ENCODE peak calls at places on chromosomes 1 and 21, in nine cellular contexts. One of them, this sample, is unnamed. For H3K4me1, the result is how much of the 10 kb centered on the place peaks cover.

GRCh38 chr1:39683591-39684312 is 7.5 kb downstream of the HPCAL4 start:
- DNase-seq in IMR-90: no peak
- DNase-seq in cardiac muscle cell: no peak
- DNase-seq in body of pancreas: no peak
- DNase-seq in suprapubic skin: no peak
- DNase-seq in left ventricle myocardium inferior: peak
- DNase-seq in breast epithelium: no peak
- DNase-seq in small intestine: no peak
- DNase-seq in HCT116: no peak
- DNase-seq in this sample: no peak

GRCh38 chr1:236107121-236107907 is 35.0 kb upstream of the GPR137B start:
- DNase-seq in IMR-90: no peak
- DNase-seq in cardiac muscle cell: no peak
- DNase-seq in body of pancreas: no peak
- DNase-seq in suprapubic skin: no peak
- DNase-seq in left ventricle myocardium inferior: no peak
- DNase-seq in breast epithelium: no peak
- DNase-seq in small intestine: no peak
- DNase-seq in HCT116: no peak
- DNase-seq in this sample: no peak

GRCh38 chr1:2343023-2343935 is 48.1 kb downstream of the MORN1 start:
- DNase-seq in IMR-90: no peak
- DNase-seq in cardiac muscle cell: no peak
- DNase-seq in body of pancreas: no peak
- DNase-seq in suprapubic skin: no peak
- DNase-seq in left ventricle myocardium inferior: no peak
- DNase-seq in breast epithelium: no peak
- DNase-seq in small intestine: no peak
- DNase-seq in HCT116: no peak
- DNase-seq in this sample: no peak

GRCh38 chr1:32199717-32200072 is 700 bp upstream of the CCDC28B start:
- DNase-seq in IMR-90: peak
- DNase-seq in cardiac muscle cell: peak
- DNase-seq in body of pancreas: peak
- DNase-seq in suprapubic skin: no peak
- DNase-seq in left ventricle myocardium inferior: peak
- DNase-seq in breast epithelium: no peak
- DNase-seq in small intestine: no peak
- DNase-seq in HCT116: no peak
- DNase-seq in this sample: no peak

GRCh38 chr1:165632152-165632469 is 1.1 kb downstream of the MGST3 start:
- DNase-seq in IMR-90: no peak
- DNase-seq in cardiac muscle cell: peak
- DNase-seq in body of pancreas: no peak
- DNase-seq in suprapubic skin: no peak
- DNase-seq in left ventricle myocardium inferior: no peak
- DNase-seq in breast epithelium: no peak
- DNase-seq in small intestine: peak
- DNase-seq in HCT116: no peak
- DNase-seq in this sample: no peak

GRCh38 chr1:72166426-72166825 is 115.9 kb downstream of the NEGR1 start:
- DNase-seq in IMR-90: no peak
- DNase-seq in cardiac muscle cell: no peak
- DNase-seq in body of pancreas: no peak
- DNase-seq in suprapubic skin: no peak
- DNase-seq in left ventricle myocardium inferior: no peak
- DNase-seq in breast epithelium: no peak
- DNase-seq in small intestine: no peak
- DNase-seq in HCT116: no peak
- DNase-seq in this sample: no peak

GRCh38 chr1:107365874-107366273 is 225.0 kb downstream of the NTNG1 start:
- DNase-seq in IMR-90: no peak
- DNase-seq in cardiac muscle cell: no peak
- DNase-seq in body of pancreas: no peak
- DNase-seq in suprapubic skin: no peak
- DNase-seq in left ventricle myocardium inferior: no peak
- DNase-seq in breast epithelium: no peak
- DNase-seq in small intestine: no peak
- DNase-seq in HCT116: no peak
- DNase-seq in this sample: no peak

GRCh38 chr1:77399250-77400086 is 117.6 kb downstream of the AK5 start:
- DNase-seq in IMR-90: no peak
- DNase-seq in cardiac muscle cell: no peak
- DNase-seq in body of pancreas: no peak
- DNase-seq in suprapubic skin: no peak
- DNase-seq in left ventricle myocardium inferior: no peak
- DNase-seq in breast epithelium: no peak
- DNase-seq in small intestine: no peak
- DNase-seq in HCT116: no peak
- DNase-seq in this sample: no peak

GRCh38 chr1:213987422-213987875 is 324 bp upstream of the PROX1 start:
- DNase-seq in IMR-90: no peak
- DNase-seq in cardiac muscle cell: peak
- DNase-seq in body of pancreas: no peak
- DNase-seq in suprapubic skin: no peak
- DNase-seq in left ventricle myocardium inferior: no peak
- DNase-seq in breast epithelium: no peak
- DNase-seq in small intestine: no peak
- DNase-seq in HCT116: no peak
- DNase-seq in this sample: no peak

GRCh38 chr1:213987876-213988638 is at the start of gene PROX1:
- DNase-seq in IMR-90: peak
- DNase-seq in cardiac muscle cell: peak
- DNase-seq in body of pancreas: peak
- DNase-seq in suprapubic skin: peak
- DNase-seq in left ventricle myocardium inferior: peak
- DNase-seq in breast epithelium: peak
- DNase-seq in small intestine: peak
- DNase-seq in HCT116: no peak
- DNase-seq in this sample: peak

GRCh38 chr1:213985181-213986019 is 2.4 kb upstream of the PROX1 start:
- DNase-seq in IMR-90: no peak
- DNase-seq in cardiac muscle cell: peak
- DNase-seq in body of pancreas: no peak
- DNase-seq in suprapubic skin: no peak
- DNase-seq in left ventricle myocardium inferior: no peak
- DNase-seq in breast epithelium: no peak
- DNase-seq in small intestine: no peak
- DNase-seq in HCT116: no peak
- DNase-seq in this sample: no peak

GRCh38 chr1:213986020-213986924 is 1.5 kb upstream of the PROX1 start:
- DNase-seq in IMR-90: no peak
- DNase-seq in cardiac muscle cell: peak
- DNase-seq in body of pancreas: no peak
- DNase-seq in suprapubic skin: no peak
- DNase-seq in left ventricle myocardium inferior: no peak
- DNase-seq in breast epithelium: no peak
- DNase-seq in small intestine: no peak
- DNase-seq in HCT116: no peak
- DNase-seq in this sample: no peak

DNA sequence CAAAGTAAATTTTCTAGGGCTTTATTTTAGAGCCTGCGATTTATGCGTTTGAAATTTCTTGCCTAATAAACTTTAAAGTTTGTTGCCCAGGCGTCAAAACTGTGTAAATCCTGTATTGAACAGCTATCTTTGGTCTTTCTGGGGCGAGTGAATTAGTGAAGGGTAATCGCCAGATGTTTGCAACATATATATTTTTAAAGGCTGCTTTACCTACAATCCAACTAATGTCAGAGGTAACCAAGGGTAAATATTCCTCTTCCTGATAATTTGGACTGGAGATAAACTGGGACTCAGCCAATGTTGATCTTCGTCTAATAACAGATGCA is 885 bp upstream of the PROX1 start:
- DNase-seq in IMR-90: no peak
- DNase-seq in cardiac muscle cell: no peak
- DNase-seq in body of pancreas: no peak
- DNase-seq in suprapubic skin: no peak
- DNase-seq in left ventricle myocardium inferior: no peak
- DNase-seq in breast epithelium: no peak
- DNase-seq in small intestine: no peak
- DNase-seq in HCT116: no peak
- DNase-seq in this sample: no peak
- H3K27ac ChIP-seq in IMR-90: no peak
- H3K27ac ChIP-seq in cardiac muscle cell: peak
- H3K27ac ChIP-seq in body of pancreas: peak
- H3K27ac ChIP-seq in suprapubic skin: no peak
- H3K27ac ChIP-seq in left ventricle myocardium inferior: peak
- H3K27ac ChIP-seq in breast epithelium: no peak
- H3K27ac ChIP-seq in small intestine: no peak
- H3K27ac ChIP-seq in HCT116: no peak
- H3K27ac ChIP-seq in this sample: no peak

GRCh38 chr1:53125122-53125521 is 17.3 kb downstream of the SLC1A7 start:
- DNase-seq in IMR-90: no peak
- DNase-seq in cardiac muscle cell: no peak
- DNase-seq in body of pancreas: no peak
- DNase-seq in suprapubic skin: no peak
- DNase-seq in left ventricle myocardium inferior: no peak
- DNase-seq in breast epithelium: no peak
- DNase-seq in small intestine: no peak
- DNase-seq in HCT116: no peak
- DNase-seq in this sample: no peak
- H3K4me1 ChIP-seq in IMR-90: under half
- H3K4me1 ChIP-seq in cardiac muscle cell: under half
- H3K4me1 ChIP-seq in body of pancreas: under half
- H3K4me1 ChIP-seq in suprapubic skin: under half
- H3K4me1 ChIP-seq in left ventricle myocardium inferior: under half
- H3K4me1 ChIP-seq in breast epithelium: under half
- H3K4me1 ChIP-seq in small intestine: under half
- H3K4me1 ChIP-seq in HCT116: under half
- H3K4me1 ChIP-seq in this sample: under half

GRCh38 chr1:156510709-156511108 is 10.1 kb upstream of the MEF2D start:
- DNase-seq in IMR-90: peak
- DNase-seq in cardiac muscle cell: no peak
- DNase-seq in body of pancreas: peak
- DNase-seq in suprapubic skin: peak
- DNase-seq in left ventricle myocardium inferior: peak
- DNase-seq in breast epithelium: peak
- DNase-seq in small intestine: no peak
- DNase-seq in HCT116: no peak
- DNase-seq in this sample: no peak

GRCh38 chr1:156509424-156510035 is 9.0 kb upstream of the MEF2D start:
- DNase-seq in IMR-90: no peak
- DNase-seq in cardiac muscle cell: no peak
- DNase-seq in body of pancreas: no peak
- DNase-seq in suprapubic skin: no peak
- DNase-seq in left ventricle myocardium inferior: no peak
- DNase-seq in breast epithelium: no peak
- DNase-seq in small intestine: no peak
- DNase-seq in HCT116: no peak
- DNase-seq in this sample: no peak

GRCh38 chr1:156513189-156513588 is 12.6 kb upstream of the MEF2D start:
- DNase-seq in IMR-90: peak
- DNase-seq in cardiac muscle cell: no peak
- DNase-seq in body of pancreas: no peak
- DNase-seq in suprapubic skin: no peak
- DNase-seq in left ventricle myocardium inferior: no peak
- DNase-seq in breast epithelium: no peak
- DNase-seq in small intestine: no peak
- DNase-seq in HCT116: no peak
- DNase-seq in this sample: no peak

GRCh38 chr1:156508955-156509234 is 8.3 kb upstream of the MEF2D start:
- DNase-seq in IMR-90: no peak
- DNase-seq in cardiac muscle cell: no peak
- DNase-seq in body of pancreas: no peak
- DNase-seq in suprapubic skin: no peak
- DNase-seq in left ventricle myocardium inferior: no peak
- DNase-seq in breast epithelium: no peak
- DNase-seq in small intestine: no peak
- DNase-seq in HCT116: no peak
- DNase-seq in this sample: no peak

DNA sequence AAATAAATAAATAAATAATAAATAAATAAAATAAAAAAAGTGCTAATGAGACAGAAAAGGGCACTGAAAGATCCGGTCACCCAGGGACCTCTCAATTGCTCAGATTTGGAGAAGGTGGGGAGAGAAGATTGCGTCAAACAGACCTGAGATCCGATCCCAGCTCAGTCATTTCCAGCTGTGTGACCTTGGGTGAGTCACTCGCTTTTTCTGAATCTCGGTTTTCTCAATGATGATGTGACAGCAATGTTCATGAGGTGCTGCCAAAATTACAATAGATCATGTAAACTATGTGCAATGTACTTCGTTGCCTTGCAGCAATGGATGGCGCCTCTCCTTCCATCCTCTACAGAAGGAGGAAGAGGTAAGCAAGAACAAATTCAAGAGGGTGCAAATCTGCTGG is 11.1 kb upstream of the MEF2D start:
- DNase-seq in IMR-90: peak
- DNase-seq in cardiac muscle cell: no peak
- DNase-seq in body of pancreas: no peak
- DNase-seq in suprapubic skin: no peak
- DNase-seq in left ventricle myocardium inferior: no peak
- DNase-seq in breast epithelium: no peak
- DNase-seq in small intestine: no peak
- DNase-seq in HCT116: no peak
- DNase-seq in this sample: no peak
- H3K4me3 ChIP-seq in IMR-90: no peak
- H3K4me3 ChIP-seq in cardiac muscle cell: no peak
- H3K4me3 ChIP-seq in body of pancreas: no peak
- H3K4me3 ChIP-seq in suprapubic skin: no peak
- H3K4me3 ChIP-seq in left ventricle myocardium inferior: no peak
- H3K4me3 ChIP-seq in breast epithelium: no peak
- H3K4me3 ChIP-seq in small intestine: no peak
- H3K4me3 ChIP-seq in HCT116: no peak
- H3K4me3 ChIP-seq in this sample: no peak

GRCh38 chr21:15732290-15732995 is 2.7 kb downstream of the USP25 start:
- DNase-seq in IMR-90: peak
- DNase-seq in cardiac muscle cell: no peak
- DNase-seq in body of pancreas: no peak
- DNase-seq in suprapubic skin: no peak
- DNase-seq in left ventricle myocardium inferior: no peak
- DNase-seq in breast epithelium: no peak
- DNase-seq in small intestine: peak
- DNase-seq in HCT116: no peak
- DNase-seq in this sample: peak

GRCh38 chr21:15732996-15733329 is 3.2 kb downstream of the USP25 start:
- DNase-seq in IMR-90: no peak
- DNase-seq in cardiac muscle cell: no peak
- DNase-seq in body of pancreas: no peak
- DNase-seq in suprapubic skin: no peak
- DNase-seq in left ventricle myocardium inferior: no peak
- DNase-seq in breast epithelium: no peak
- DNase-seq in small intestine: no peak
- DNase-seq in HCT116: no peak
- DNase-seq in this sample: no peak

GRCh38 chr21:15731243-15731613 is 1.4 kb downstream of the USP25 start:
- DNase-seq in IMR-90: no peak
- DNase-seq in cardiac muscle cell: no peak
- DNase-seq in body of pancreas: no peak
- DNase-seq in suprapubic skin: no peak
- DNase-seq in left ventricle myocardium inferior: no peak
- DNase-seq in breast epithelium: no peak
- DNase-seq in small intestine: peak
- DNase-seq in HCT116: no peak
- DNase-seq in this sample: peak

GRCh38 chr21:15730484-15731242 is 881 bp downstream of the USP25 start:
- DNase-seq in IMR-90: no peak
- DNase-seq in cardiac muscle cell: no peak
- DNase-seq in body of pancreas: peak
- DNase-seq in suprapubic skin: peak
- DNase-seq in left ventricle myocardium inferior: no peak
- DNase-seq in breast epithelium: no peak
- DNase-seq in small intestine: peak
- DNase-seq in HCT116: no peak
- DNase-seq in this sample: no peak

GRCh38 chr21:15735409-15735808 is 5.6 kb downstream of the USP25 start:
- DNase-seq in IMR-90: no peak
- DNase-seq in cardiac muscle cell: no peak
- DNase-seq in body of pancreas: no peak
- DNase-seq in suprapubic skin: no peak
- DNase-seq in left ventricle myocardium inferior: no peak
- DNase-seq in breast epithelium: no peak
- DNase-seq in small intestine: no peak
- DNase-seq in HCT116: no peak
- DNase-seq in this sample: no peak
- H3K27ac ChIP-seq in IMR-90: no peak
- H3K27ac ChIP-seq in cardiac muscle cell: no peak
- H3K27ac ChIP-seq in body of pancreas: no peak
- H3K27ac ChIP-seq in suprapubic skin: no peak
- H3K27ac ChIP-seq in left ventricle myocardium inferior: no peak
- H3K27ac ChIP-seq in breast epithelium: no peak
- H3K27ac ChIP-seq in small intestine: no peak
- H3K27ac ChIP-seq in HCT116: no peak
- H3K27ac ChIP-seq in this sample: no peak

This sample was measured in Karpas-422.